ENCODE peak calls at places on chromosomes 12 and 14, in eight cellular contexts. S is tibial artery, G is nephron progenitor cell, P is kidney epithelial cell, L is epithelial cell of esophagus, U is tibial nerve, M is AG04449, R is fibroblast of mammary gland. O is an unnamed sample.

GRCh38 chr12:79402626-79403025 is 288.1 kb downstream of the PAWR start:
- DNase-seq in U (no peak), M (no peak), P (no peak), L (no peak), R (peak), G (no peak), S (no peak), O (no peak)

GRCh38 chr12:76670776-76671175 is 93.1 kb upstream of the ZDHHC17 start:
- DNase-seq in S (no peak), R (peak), G (no peak), L (peak), U (no peak), M (peak), P (peak), O (no peak)

GRCh38 chr12:121782616-121782966 is 10.9 kb downstream of the RHOF start:
- DNase-seq in P (no peak), L (no peak), U (no peak), R (no peak), M (no peak), S (no peak), G (no peak), O (no peak)

GRCh38 chr14:100530270-100531072 is 56.7 kb downstream of the BEGAIN start:
- DNase-seq in L (no peak), R (no peak), G (no peak), M (no peak), S (peak), U (peak), P (no peak), O (no peak)

GRCh38 chr12:80648866-80649265 is 58.6 kb upstream of the MYF6 start:
- DNase-seq in S (no peak), U (no peak), G (no peak), M (peak), R (peak), P (no peak), L (peak), O (no peak)

GRCh38 chr14:99261916-99262787 is 9.8 kb downstream of the BCL11B start:
- DNase-seq in R (no peak), L (peak), P (no peak), U (no peak), G (no peak), M (no peak), S (peak), O (no peak)

GRCh38 chr14:102683399-102684275 is 91.2 kb downstream of the RCOR1 start:
- DNase-seq in U (no peak), S (no peak), G (peak), R (no peak), L (no peak), M (no peak), P (no peak), O (no peak)

GRCh38 chr12:47216150-47216677 is 136.5 kb upstream of the AMIGO2 start:
- DNase-seq in G (no peak), U (peak), M (no peak), P (no peak), L (no peak), S (no peak), R (no peak), O (no peak)

GRCh38 chr12:84986586-84986985 is 49.5 kb downstream of the TSPAN19 start:
- DNase-seq in S (no peak), M (no peak), P (no peak), R (no peak), L (no peak), G (no peak), U (no peak), O (no peak)

GRCh38 chr12:48717252-48717695 is 767 bp upstream of the CCNT1 start:
- DNase-seq in G (no peak), P (no peak), R (peak), M (no peak), U (no peak), L (no peak), S (no peak), O (no peak)

GRCh38 chr12:25320123-25321006 is 69.6 kb upstream of the KRAS start:
- DNase-seq in M (peak), S (no peak), L (peak), U (no peak), P (no peak), R (no peak), G (no peak), O (no peak)

GRCh38 chr12:117119592-117120198 is 20.5 kb upstream of the TESC start:
- DNase-seq in S (no peak), L (peak), R (no peak), P (no peak), M (no peak), G (peak), U (no peak), O (no peak)

GRCh38 chr12:107651867-107652449 is 33.6 kb upstream of the PWP1 start:
- DNase-seq in R (no peak), G (no peak), U (no peak), S (no peak), P (no peak), L (peak), M (no peak), O (no peak)

GRCh38 chr12:62783881-62784280 is 151.1 kb downstream of the PPM1H start:
- DNase-seq in P (no peak), M (no peak), S (no peak), U (no peak), L (no peak), R (no peak), G (no peak), O (no peak)

GRCh38 chr12:52023182-52023975 is 16.6 kb downstream of the TAMALIN start:
- DNase-seq in P (no peak), R (peak), G (peak), S (peak), U (peak), L (peak), M (no peak), O (peak)

GRCh38 chr14:94460631-94461416 is 8.2 kb upstream of the SERPINA11 start:
- DNase-seq in L (no peak), P (no peak), S (no peak), M (no peak), U (no peak), G (no peak), R (no peak), O (no peak)

GRCh38 chr14:97196336-97196735 is 399.2 kb downstream of the VRK1 start:
- DNase-seq in S (no peak), P (no peak), L (no peak), M (no peak), G (no peak), U (no peak), R (no peak), O (no peak)

GRCh38 chr12:77001181-77001758 is 64.1 kb downstream of the E2F7 start:
- DNase-seq in P (no peak), M (no peak), U (no peak), R (no peak), G (no peak), S (no peak), L (no peak), O (no peak)

GRCh38 chr14:74655597-74656389 is 43.8 kb upstream of the LTBP2 start:
- DNase-seq in P (no peak), U (no peak), L (peak), G (no peak), M (peak), R (peak), S (no peak), O (no peak)

GRCh38 chr12:3152892-3153291 is 75.7 kb downstream of the TSPAN9 start:
- DNase-seq in M (no peak), U (no peak), L (no peak), G (no peak), P (no peak), S (no peak), R (no peak), O (no peak)

GRCh38 chr14:34782031-34782430 is 67.6 kb upstream of the CFL2 start:
- DNase-seq in L (peak), P (no peak), R (peak), U (no peak), S (no peak), M (no peak), G (no peak), O (no peak)

GRCh38 chr14:42944284-42944683 is 1337.6 kb downstream of the LRFN5 start:
- DNase-seq in L (no peak), R (peak), P (no peak), S (no peak), G (no peak), U (no peak), M (no peak), O (no peak)

GRCh38 chr14:30267141-30267540 is 291.8 kb upstream of the G2E3 start:
- DNase-seq in L (peak), R (peak), G (no peak), P (no peak), S (no peak), M (no peak), U (no peak), O (no peak)

GRCh38 chr12:67661311-67662011 is 12.9 kb downstream of the DYRK2 start:
- DNase-seq in G (no peak), U (no peak), S (no peak), M (peak), P (no peak), R (peak), L (no peak), O (no peak)

GRCh38 chr12:77319141-77319540 is 253.8 kb upstream of the E2F7 start:
- DNase-seq in S (no peak), R (no peak), L (no peak), P (no peak), M (no peak), G (no peak), U (no peak), O (no peak)

GRCh38 chr14:94659953-94660946 is 48.1 kb downstream of the SERPINA3 start:
- DNase-seq in L (no peak), P (no peak), G (no peak), U (no peak), S (no peak), R (peak), M (no peak), O (no peak)

GRCh38 chr14:75147423-75148071 is 20.7 kb upstream of the NEK9 start:
- DNase-seq in U (peak), S (peak), G (peak), M (no peak), L (peak), R (peak), P (no peak), O (no peak)

GRCh38 chr14:61460853-61461611 is 139.7 kb downstream of the PRKCH start:
- DNase-seq in R (peak), S (no peak), L (peak), M (no peak), G (no peak), U (no peak), P (no peak), O (no peak)

GRCh38 chr14:74035556-74035955 is 16.4 kb downstream of the BBOF1 start:
- DNase-seq in G (no peak), S (no peak), U (no peak), P (no peak), L (peak), R (peak), M (no peak), O (no peak)

GRCh38 chr12:91620949-91621348 is 438.3 kb upstream of the DCN start:
- DNase-seq in L (no peak), R (no peak), M (no peak), G (no peak), P (no peak), U (no peak), S (no peak), O (no peak)

GRCh38 chr12:94677778-94678177 is 27.4 kb upstream of the TMCC3 start:
- DNase-seq in U (no peak), R (no peak), L (peak), M (no peak), G (no peak), P (no peak), S (no peak), O (no peak)

GRCh38 chr12:27462151-27462694 is 15.7 kb downstream of the SMCO2 start:
- DNase-seq in S (no peak), L (peak), M (no peak), R (peak), U (no peak), P (peak), G (no peak), O (no peak)

GRCh38 chr14:35420036-35420811 is 15.7 kb upstream of the NFKBIA start:
- DNase-seq in P (no peak), U (no peak), R (peak), S (no peak), M (no peak), G (no peak), L (peak), O (no peak)

GRCh38 chr14:68762944-68763831 is 29.7 kb downstream of the ZFP36L1 start:
- DNase-seq in P (no peak), U (no peak), S (no peak), L (no peak), R (peak), M (no peak), G (peak), O (no peak)

GRCh38 chr12:65685514-65685913 is 138.8 kb upstream of the HMGA2 start:
- DNase-seq in P (no peak), M (no peak), S (no peak), R (peak), U (no peak), G (no peak), L (peak), O (no peak)

GRCh38 chr12:121812921-121813896 is 9.4 kb downstream of the SETD1B start:
- DNase-seq in P (no peak), L (peak), U (peak), M (no peak), G (no peak), S (peak), R (peak), O (no peak)

GRCh38 chr12:124567673-124568373 is 411 bp upstream of the NCOR2 start:
- DNase-seq in P (no peak), M (peak), L (peak), G (peak), S (peak), U (peak), R (peak), O (peak)
- TF ChIP-seq CTCF in P (no peak), M (peak), L (no peak), G (no peak), S (no peak), U (no peak), R (no peak), O (no peak)

DNA sequence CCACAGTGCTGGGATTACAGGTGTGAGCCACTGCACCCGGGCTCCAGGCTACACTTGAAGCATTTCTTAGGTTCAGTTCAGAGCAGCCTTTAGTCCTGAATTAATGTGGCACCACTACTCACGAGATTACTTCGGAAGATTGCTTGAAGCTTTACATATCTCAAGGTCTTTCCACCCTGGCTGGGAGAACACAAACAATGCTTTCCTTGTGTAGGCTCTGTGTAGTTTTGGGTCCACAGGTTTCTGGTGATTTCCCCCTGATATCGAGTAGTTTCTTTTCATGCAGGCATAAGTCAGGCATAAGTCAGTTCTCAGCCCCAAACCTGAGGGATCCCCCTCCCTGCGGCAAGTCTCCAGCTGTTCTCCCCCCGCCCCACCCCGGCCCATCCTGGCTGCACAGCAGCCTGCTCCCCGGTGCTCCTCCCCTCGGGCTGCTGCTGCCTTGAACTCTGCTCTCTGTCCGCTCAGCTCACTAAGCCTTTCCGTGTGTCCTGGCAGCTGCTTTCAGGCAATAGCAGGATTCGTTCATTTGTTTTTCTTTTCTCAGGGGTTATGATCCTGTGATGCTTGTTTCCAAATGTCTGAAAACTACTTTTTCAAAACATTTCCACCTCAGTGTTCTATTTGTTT is 417.7 kb downstream of the TMEM121 start:
- DNase-seq in M (no peak), U (no peak), R (no peak), S (no peak), G (no peak), P (no peak), L (no peak), O (no peak)
- TF ChIP-seq CTCF in M (no peak), U (no peak), R (no peak), S (no peak), G (no peak), P (no peak), L (no peak), O (no peak)

GRCh38 chr12:120457133-120457532 is 10.9 kb downstream of the GATC start:
- DNase-seq in M (no peak), U (no peak), L (no peak), P (no peak), S (no peak), G (no peak), R (no peak), O (no peak)
- TF ChIP-seq CTCF in M (peak), U (no peak), L (peak), P (peak), S (no peak), G (no peak), R (peak), O (peak)

GRCh38 chr14:63852817-63853730 is at the start of gene SYNE2:
- DNase-seq in M (no peak), R (peak), L (peak), G (peak), P (no peak), U (peak), S (peak), O (peak)
- TF ChIP-seq CTCF in M (peak), R (no peak), L (no peak), G (no peak), P (no peak), U (peak), S (peak), O (peak)

DNA sequence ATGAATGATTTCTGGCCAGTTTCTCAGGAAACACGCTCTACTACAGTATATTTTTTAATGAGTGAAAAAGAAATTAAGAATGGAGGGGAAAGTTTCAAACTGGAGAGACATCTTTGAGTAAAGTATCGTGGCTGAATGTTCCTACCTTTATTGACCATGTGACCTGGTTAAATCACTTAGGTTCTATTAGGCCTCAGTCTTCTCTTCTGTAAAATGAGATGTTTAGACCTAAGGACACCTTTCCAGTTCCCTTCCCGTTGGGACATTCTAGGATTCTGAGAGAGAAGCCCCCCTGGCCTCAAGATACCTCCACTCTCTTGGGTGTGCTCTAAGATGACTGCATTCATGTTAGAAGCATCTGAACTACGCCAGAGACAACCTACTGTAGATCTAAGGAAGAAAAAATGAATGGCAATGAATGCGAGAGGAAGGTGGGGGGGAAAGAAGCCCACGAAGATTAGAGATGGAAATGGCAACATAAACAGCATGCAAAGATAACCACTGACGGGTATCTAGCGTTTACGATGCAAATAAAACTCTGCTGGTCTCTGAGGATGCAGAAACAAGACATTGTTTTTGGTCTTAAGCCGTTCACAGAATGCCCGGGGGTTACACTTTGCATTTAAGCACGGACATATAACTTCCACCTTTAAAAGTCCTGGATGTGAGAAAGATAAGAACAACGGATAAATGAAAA is 632 bp upstream of the CPSF6 start:
- DNase-seq in M (no peak), G (no peak), L (no peak), P (no peak), U (no peak), R (no peak), S (no peak), O (no peak)
- TF ChIP-seq CTCF in M (no peak), G (no peak), L (no peak), P (no peak), U (no peak), R (no peak), S (no peak), O (no peak)

GRCh38 chr12:50840809-50841487 is 1.8 kb upstream of the TMPRSS12 start:
- DNase-seq in S (no peak), M (no peak), R (no peak), P (no peak), L (no peak), U (no peak), G (no peak), O (no peak)

GRCh38 chr12:50839032-50839431 is 3.7 kb upstream of the TMPRSS12 start:
- DNase-seq in G (no peak), L (peak), R (peak), P (no peak), M (no peak), U (no peak), S (no peak), O (no peak)

GRCh38 chr12:50845021-50845647 is 2.4 kb downstream of the TMPRSS12 start:
- DNase-seq in S (no peak), R (peak), P (no peak), U (no peak), M (no peak), L (peak), G (no peak), O (no peak)

GRCh38 chr12:50841654-50842531 is 833 bp upstream of the TMPRSS12 start:
- DNase-seq in P (no peak), M (no peak), S (no peak), U (no peak), G (no peak), R (no peak), L (no peak), O (no peak)

GRCh38 chr12:50842637-50843493 is at the start of gene TMPRSS12:
- DNase-seq in U (no peak), P (no peak), G (no peak), S (no peak), R (no peak), L (peak), M (no peak), O (no peak)
- TF ChIP-seq CTCF in U (no peak), P (peak), G (no peak), S (no peak), R (no peak), L (peak), M (no peak), O (no peak)

GRCh38 chr14:106872619-106873446 is 1346.5 kb downstream of the TMEM121 start:
- DNase-seq in S (no peak), L (no peak), U (peak), M (no peak), G (no peak), R (peak), P (no peak), O (no peak)
- TF ChIP-seq CTCF in S (no peak), L (peak), U (no peak), M (no peak), G (no peak), R (peak), P (peak), O (peak)

GRCh38 chr14:105287249-105288102 is 13.3 kb downstream of the BRF1 start:
- DNase-seq in U (no peak), M (no peak), L (no peak), P (no peak), R (no peak), G (no peak), S (no peak), O (no peak)
- TF ChIP-seq CTCF in U (no peak), M (no peak), L (no peak), P (no peak), R (no peak), G (no peak), S (no peak), O (no peak)

O was measured in D721Med.